ENCODE peak calls at places on chromosomes 16 and 17, in seven cellular contexts. N, F, H, J, I, K and O are unnamed samples. For H3K36me3, the result is how much of the 10 kb centered on the place peaks cover.

GRCh38 chr16:3945751-3946603 is 65.5 kb upstream of the CREBBP start:
- DNase-seq in K (peak), N (no peak), F (no peak), J (peak), I (peak), H (peak), O (no peak)

GRCh38 chr16:29943846-29944669 is 17.8 kb upstream of the TMEM219 start:
- DNase-seq in H (peak), J (peak), N (no peak), F (no peak), K (peak), I (peak), O (no peak)

GRCh38 chr16:4370570-4371480 is 823 bp upstream of the VASN start:
- DNase-seq in H (peak), J (peak), N (no peak), K (no peak), I (no peak), F (no peak), O (no peak)

GRCh38 chr16:84056933-84057332 is 14.3 kb upstream of the SLC38A8 start:
- DNase-seq in J (no peak), I (no peak), F (no peak), H (no peak), K (no peak), N (no peak), O (no peak)

GRCh38 chr17:3740611-3741073 is 16.9 kb downstream of the HASPIN start:
- DNase-seq in H (no peak), F (no peak), K (no peak), I (no peak), J (no peak), N (no peak), O (peak)

GRCh38 chr17:2177235-2177811 is 122.4 kb downstream of the HIC1 start:
- DNase-seq in I (no peak), F (no peak), J (no peak), K (no peak), N (no peak), H (no peak), O (no peak)

GRCh38 chr16:51039638-51040331 is 111.3 kb downstream of the SALL1 start:
- DNase-seq in F (no peak), J (no peak), I (no peak), K (no peak), H (no peak), N (no peak), O (no peak)

GRCh38 chr17:70661342-70662222 is 492.2 kb downstream of the KCNJ2 start:
- DNase-seq in K (no peak), H (no peak), I (peak), N (no peak), F (no peak), J (peak), O (no peak)

GRCh38 chr16:81523387-81524115 is 78.9 kb downstream of the CMIP start:
- DNase-seq in H (peak), J (no peak), I (no peak), N (no peak), F (no peak), K (peak), O (no peak)

GRCh38 chr16:11205754-11206459 is 50.1 kb downstream of the SOCS1 start:
- DNase-seq in H (no peak), I (peak), N (no peak), F (no peak), J (no peak), K (peak), O (no peak)

GRCh38 chr16:20401475-20402016 is 3.0 kb downstream of the PDILT start:
- DNase-seq in K (peak), J (no peak), F (no peak), I (no peak), N (no peak), H (no peak), O (no peak)

GRCh38 chr16:65572156-65572555 is 450.3 kb upstream of the CDH11 start:
- DNase-seq in I (no peak), F (no peak), J (no peak), N (no peak), K (no peak), H (peak), O (no peak)

GRCh38 chr17:7079581-7080444 is at the start of gene CLEC10A:
- DNase-seq in H (no peak), N (no peak), F (no peak), K (no peak), I (no peak), J (no peak), O (no peak)

GRCh38 chr16:26987631-26988030 is 79.1 kb upstream of the C16orf82 start:
- DNase-seq in K (no peak), F (no peak), N (no peak), H (no peak), I (no peak), J (no peak), O (no peak)

GRCh38 chr17:27677191-27677590 is 46.2 kb downstream of the LGALS9 start:
- DNase-seq in I (no peak), J (no peak), F (no peak), K (no peak), N (no peak), H (no peak), O (no peak)

GRCh38 chr17:31293586-31293985 is 3.5 kb downstream of the OMG start:
- DNase-seq in K (no peak), H (no peak), I (no peak), N (no peak), J (no peak), F (no peak), O (no peak)

GRCh38 chr17:34015253-34015652 is 239.8 kb upstream of the CCL2 start:
- DNase-seq in N (no peak), J (no peak), I (no peak), K (no peak), H (no peak), F (no peak), O (no peak)

GRCh38 chr16:46629331-46629843 is 8.2 kb upstream of the SHCBP1 start:
- DNase-seq in J (no peak), F (no peak), I (peak), H (peak), K (no peak), N (peak), O (no peak)

GRCh38 chr16:89293276-89294143 is 76.0 kb downstream of the ZNF778 start:
- DNase-seq in J (peak), I (no peak), H (no peak), F (no peak), K (peak), N (no peak), O (no peak)

GRCh38 chr16:3029499-3030127 is 5.8 kb downstream of the THOC6 start:
- DNase-seq in H (no peak), I (no peak), F (no peak), J (no peak), N (peak), K (no peak), O (no peak)

GRCh38 chr17:75096082-75096625 is 8.4 kb downstream of the SLC16A5 start:
- DNase-seq in J (peak), H (peak), K (peak), N (no peak), F (no peak), I (peak), O (no peak)

GRCh38 chr17:17749921-17750320 is 68.7 kb downstream of the RAI1 start:
- DNase-seq in H (peak), N (peak), F (peak), J (peak), K (peak), I (peak), O (peak)

GRCh38 chr17:628507-628941 is 86.1 kb downstream of the VPS53 start:
- DNase-seq in J (peak), F (no peak), H (no peak), N (no peak), I (no peak), K (no peak), O (no peak)

GRCh38 chr17:63435681-63436522 is 10.2 kb downstream of the CYB561 start:
- DNase-seq in I (peak), H (no peak), N (peak), F (no peak), J (no peak), K (peak), O (no peak)

GRCh38 chr16:48542020-48542473 is 67.9 kb downstream of the N4BP1 start:
- DNase-seq in N (peak), I (peak), K (no peak), H (peak), F (peak), J (peak), O (peak)

GRCh38 chr17:65359016-65359415 is 202.4 kb downstream of the AXIN2 start:
- DNase-seq in H (peak), J (no peak), I (no peak), N (no peak), K (no peak), F (no peak), O (no peak)

GRCh38 chr16:63315229-63315628 is 1279.0 kb upstream of the CDH8 start:
- DNase-seq in I (no peak), F (no peak), N (no peak), K (no peak), H (no peak), J (no peak), O (no peak)

GRCh38 chr17:77451894-77452852 is 311.4 kb downstream of the SEC14L1 start:
- DNase-seq in K (peak), H (peak), I (peak), J (no peak), F (no peak), N (peak), O (peak)

GRCh38 chr16:13697568-13697967 is 222.4 kb upstream of the ERCC4 start:
- DNase-seq in N (no peak), F (no peak), K (no peak), I (no peak), H (no peak), J (no peak), O (no peak)

GRCh38 chr16:90057738-90058173 is 19.4 kb downstream of the PRDM7 start:
- DNase-seq in H (peak), J (no peak), N (no peak), F (no peak), I (no peak), K (no peak), O (no peak)

GRCh38 chr17:73901661-73902415 is 257.6 kb upstream of the SDK2 start:
- DNase-seq in K (peak), F (peak), J (peak), H (no peak), I (peak), N (no peak), O (no peak)

GRCh38 chr16:59733321-59733720 is 999.2 kb upstream of the GOT2 start:
- DNase-seq in J (no peak), K (no peak), I (no peak), H (no peak), F (no peak), N (no peak), O (no peak)

GRCh38 chr17:6668727-6669425 is 17.3 kb downstream of the C17orf100 start:
- DNase-seq in N (no peak), I (no peak), J (no peak), K (no peak), F (no peak), H (no peak), O (no peak)

GRCh38 chr17:28071891-28072606 is 29.6 kb downstream of the NLK start:
- DNase-seq in J (no peak), K (no peak), N (no peak), H (no peak), F (peak), I (no peak), O (no peak)

GRCh38 chr17:42477173-42477572 is 18.5 kb downstream of the ATP6V0A1 start:
- DNase-seq in N (no peak), I (no peak), F (no peak), H (no peak), J (no peak), K (no peak), O (no peak)
- H3K36me3 ChIP-seq in N (under half), I (under half), F (under half), H (under half), J (half or more), K (under half), O (under half)

DNA sequence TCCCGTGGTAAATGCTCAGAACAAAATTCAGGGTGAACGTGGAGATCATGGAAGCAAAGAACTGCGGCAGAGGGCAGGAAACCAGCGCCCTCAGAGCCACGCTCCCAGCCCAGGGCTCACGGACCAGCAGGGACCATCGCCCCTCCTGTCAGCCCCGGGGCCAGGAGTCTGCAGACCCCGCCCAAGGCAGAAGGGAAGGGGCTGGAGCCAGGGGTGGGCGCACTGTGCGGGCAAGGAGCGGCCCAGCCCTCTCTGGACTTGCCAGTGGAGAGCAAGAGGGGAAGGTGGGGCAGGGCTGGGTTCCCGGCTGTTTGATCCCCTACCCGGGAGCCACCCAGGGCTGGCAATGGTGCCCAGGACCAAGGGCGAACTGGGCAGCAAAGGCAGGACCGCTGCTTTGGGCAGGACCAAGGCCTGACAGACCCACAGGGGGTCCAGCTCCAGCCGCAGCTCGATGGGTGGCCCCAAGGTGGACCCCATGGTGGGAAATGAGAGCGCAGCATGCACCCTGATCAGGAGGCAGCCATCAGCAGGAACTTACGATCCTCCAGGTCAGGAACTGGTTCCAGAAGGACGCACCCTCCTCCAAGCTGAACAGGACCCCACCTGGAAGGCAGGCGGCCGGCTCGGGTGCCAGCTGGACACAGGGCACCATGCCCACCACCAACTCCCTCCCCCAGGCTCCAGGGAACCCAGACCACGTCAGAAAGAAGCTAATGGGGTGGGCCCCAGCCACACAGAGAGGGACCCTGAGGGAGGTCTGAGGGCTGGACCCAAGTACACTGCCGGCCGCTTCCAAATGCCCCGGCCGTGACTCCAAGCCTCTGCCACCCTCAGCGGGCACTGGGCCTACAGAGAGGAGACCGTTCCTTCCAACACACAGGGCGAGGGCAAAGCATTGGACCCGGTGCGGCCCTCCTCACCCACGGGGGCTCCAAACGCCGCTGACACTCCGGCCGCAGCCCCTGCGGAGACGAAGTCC is 11.1 kb upstream of the CCDC154 start:
- DNase-seq in K (no peak), N (no peak), H (no peak), I (no peak), F (no peak), J (no peak), O (no peak)
- H3K36me3 ChIP-seq in K (half or more), N (under half), H (under half), I (under half), F (under half), J (under half), O (half or more)

GRCh38 chr17:81194225-81194760 is 28.3 kb upstream of the AATK start:
- DNase-seq in I (no peak), J (no peak), N (no peak), K (no peak), H (no peak), F (no peak), O (no peak)

GRCh38 chr17:81193051-81193410 is 27.0 kb upstream of the AATK start:
- DNase-seq in J (no peak), N (no peak), K (no peak), F (no peak), H (no peak), I (no peak), O (no peak)

GRCh38 chr17:81194941-81195901 is 27.5 kb downstream of the CEP131 start:
- DNase-seq in I (no peak), F (no peak), J (no peak), H (no peak), N (no peak), K (no peak), O (no peak)

GRCh38 chr17:81192386-81193050 is 26.5 kb upstream of the AATK start:
- DNase-seq in H (no peak), K (no peak), I (no peak), F (no peak), N (no peak), J (no peak), O (no peak)

GRCh38 chr17:81193470-81194224 is 27.6 kb upstream of the AATK start:
- DNase-seq in J (no peak), F (no peak), K (no peak), I (no peak), N (no peak), H (no peak), O (no peak)
- H3K36me3 ChIP-seq in J (under half), F (under half), K (under half), I (under half), N (under half), H (under half), O (half or more)

GRCh38 chr17:49610883-49611584 is 35.4 kb downstream of the NXPH3 start:
- DNase-seq in F (no peak), N (no peak), I (no peak), H (no peak), J (no peak), K (no peak), O (no peak)
- H3K36me3 ChIP-seq in F (under half), N (half or more), I (under half), H (under half), J (under half), K (under half), O (half or more)